ENCODE peak calls at places on chromosomes 4 and X, in nine cellular contexts. One of them, this sample, is unnamed.

GRCh38 chrX:48721916-48722315 is 25.4 kb downstream of the SUV39H1 start:
- DNase-seq in RWPE2: no peak
- DNase-seq in GM13976: no peak
- DNase-seq in psoas muscle: no peak
- DNase-seq in adrenal gland: no peak
- DNase-seq in tibial nerve: no peak
- DNase-seq in progenitor cell of endocrine pancreas: no peak
- DNase-seq in OCI-LY7: no peak
- DNase-seq in GM12864: no peak
- DNase-seq in this sample: no peak

GRCh38 chr4:2811830-2812599 is 19.1 kb downstream of the SH3BP2 start:
- DNase-seq in RWPE2: no peak
- DNase-seq in GM13976: peak
- DNase-seq in psoas muscle: peak
- DNase-seq in adrenal gland: peak
- DNase-seq in tibial nerve: peak
- DNase-seq in progenitor cell of endocrine pancreas: no peak
- DNase-seq in OCI-LY7: peak
- DNase-seq in GM12864: no peak
- DNase-seq in this sample: no peak

GRCh38 chr4:620851-621261 is 4.5 kb upstream of the PDE6B start:
- DNase-seq in RWPE2: peak
- DNase-seq in GM13976: no peak
- DNase-seq in psoas muscle: no peak
- DNase-seq in adrenal gland: no peak
- DNase-seq in tibial nerve: no peak
- DNase-seq in progenitor cell of endocrine pancreas: no peak
- DNase-seq in OCI-LY7: no peak
- DNase-seq in GM12864: no peak
- DNase-seq in this sample: no peak

GRCh38 chr4:7781361-7781760 is 158.3 kb downstream of the AFAP1 start:
- DNase-seq in RWPE2: peak
- DNase-seq in GM13976: no peak
- DNase-seq in psoas muscle: no peak
- DNase-seq in adrenal gland: peak
- DNase-seq in tibial nerve: no peak
- DNase-seq in progenitor cell of endocrine pancreas: no peak
- DNase-seq in OCI-LY7: no peak
- DNase-seq in GM12864: no peak
- DNase-seq in this sample: no peak

GRCh38 chr4:154329939-154330338 is 161.7 kb downstream of the DCHS2 start:
- DNase-seq in RWPE2: no peak
- DNase-seq in GM13976: no peak
- DNase-seq in psoas muscle: peak
- DNase-seq in adrenal gland: no peak
- DNase-seq in tibial nerve: no peak
- DNase-seq in progenitor cell of endocrine pancreas: no peak
- DNase-seq in OCI-LY7: no peak
- DNase-seq in GM12864: no peak
- DNase-seq in this sample: no peak

GRCh38 chr4:80189956-80190671 is 7.2 kb upstream of the PRDM8 start:
- DNase-seq in RWPE2: no peak
- DNase-seq in GM13976: no peak
- DNase-seq in psoas muscle: peak
- DNase-seq in adrenal gland: no peak
- DNase-seq in tibial nerve: no peak
- DNase-seq in progenitor cell of endocrine pancreas: no peak
- DNase-seq in OCI-LY7: no peak
- DNase-seq in GM12864: no peak
- DNase-seq in this sample: no peak

GRCh38 chr4:94763005-94763404 is 5.2 kb downstream of the BMPR1B start:
- DNase-seq in RWPE2: no peak
- DNase-seq in GM13976: no peak
- DNase-seq in psoas muscle: no peak
- DNase-seq in adrenal gland: no peak
- DNase-seq in tibial nerve: no peak
- DNase-seq in progenitor cell of endocrine pancreas: no peak
- DNase-seq in OCI-LY7: no peak
- DNase-seq in GM12864: no peak
- DNase-seq in this sample: no peak

GRCh38 chr4:119337010-119337409 is 15.1 kb upstream of the FABP2 start:
- DNase-seq in RWPE2: no peak
- DNase-seq in GM13976: no peak
- DNase-seq in psoas muscle: no peak
- DNase-seq in adrenal gland: no peak
- DNase-seq in tibial nerve: no peak
- DNase-seq in progenitor cell of endocrine pancreas: no peak
- DNase-seq in OCI-LY7: no peak
- DNase-seq in GM12864: no peak
- DNase-seq in this sample: no peak

GRCh38 chr4:67593741-67594175 is 35.2 kb downstream of the STAP1 start:
- DNase-seq in RWPE2: no peak
- DNase-seq in GM13976: no peak
- DNase-seq in psoas muscle: no peak
- DNase-seq in adrenal gland: no peak
- DNase-seq in tibial nerve: no peak
- DNase-seq in progenitor cell of endocrine pancreas: no peak
- DNase-seq in OCI-LY7: no peak
- DNase-seq in GM12864: no peak
- DNase-seq in this sample: no peak

GRCh38 chrX:49991718-49992117 is 69.3 kb downstream of the CLCN5 start:
- DNase-seq in RWPE2: no peak
- DNase-seq in GM13976: no peak
- DNase-seq in psoas muscle: no peak
- DNase-seq in adrenal gland: no peak
- DNase-seq in tibial nerve: no peak
- DNase-seq in progenitor cell of endocrine pancreas: no peak
- DNase-seq in OCI-LY7: no peak
- DNase-seq in GM12864: no peak
- DNase-seq in this sample: no peak

GRCh38 chr4:90099795-90100194 is 27.4 kb upstream of the CCSER1 start:
- DNase-seq in RWPE2: no peak
- DNase-seq in GM13976: no peak
- DNase-seq in psoas muscle: no peak
- DNase-seq in adrenal gland: peak
- DNase-seq in tibial nerve: no peak
- DNase-seq in progenitor cell of endocrine pancreas: no peak
- DNase-seq in OCI-LY7: no peak
- DNase-seq in GM12864: no peak
- DNase-seq in this sample: no peak

GRCh38 chr4:144518181-144518895 is 127.6 kb upstream of the HHIP start:
- DNase-seq in RWPE2: no peak
- DNase-seq in GM13976: no peak
- DNase-seq in psoas muscle: no peak
- DNase-seq in adrenal gland: peak
- DNase-seq in tibial nerve: no peak
- DNase-seq in progenitor cell of endocrine pancreas: no peak
- DNase-seq in OCI-LY7: no peak
- DNase-seq in GM12864: no peak
- DNase-seq in this sample: no peak

GRCh38 chr4:52751349-52751911 is at the start of gene ERVMER34-1:
- DNase-seq in RWPE2: peak
- DNase-seq in GM13976: peak
- DNase-seq in psoas muscle: peak
- DNase-seq in adrenal gland: peak
- DNase-seq in tibial nerve: peak
- DNase-seq in progenitor cell of endocrine pancreas: peak
- DNase-seq in OCI-LY7: no peak
- DNase-seq in GM12864: no peak
- DNase-seq in this sample: peak

GRCh38 chr4:7020290-7020689 is 22.9 kb upstream of the TADA2B start:
- DNase-seq in RWPE2: no peak
- DNase-seq in GM13976: no peak
- DNase-seq in psoas muscle: no peak
- DNase-seq in adrenal gland: peak
- DNase-seq in tibial nerve: no peak
- DNase-seq in progenitor cell of endocrine pancreas: no peak
- DNase-seq in OCI-LY7: no peak
- DNase-seq in GM12864: no peak
- DNase-seq in this sample: no peak

GRCh38 chrX:111888600-111888999 is 12.6 kb downstream of the TRPC5OS start:
- DNase-seq in RWPE2: no peak
- DNase-seq in GM13976: no peak
- DNase-seq in psoas muscle: no peak
- DNase-seq in adrenal gland: no peak
- DNase-seq in tibial nerve: no peak
- DNase-seq in progenitor cell of endocrine pancreas: no peak
- DNase-seq in OCI-LY7: no peak
- DNase-seq in GM12864: no peak
- DNase-seq in this sample: no peak

GRCh38 chrX:130171446-130172126 is at the start of gene RAB33A:
- DNase-seq in RWPE2: no peak
- DNase-seq in GM13976: peak
- DNase-seq in psoas muscle: no peak
- DNase-seq in adrenal gland: no peak
- DNase-seq in tibial nerve: no peak
- DNase-seq in progenitor cell of endocrine pancreas: no peak
- DNase-seq in OCI-LY7: no peak
- DNase-seq in GM12864: no peak
- DNase-seq in this sample: no peak

GRCh38 chrX:40012039-40012799 is 85.5 kb downstream of the BCOR start:
- DNase-seq in RWPE2: no peak
- DNase-seq in GM13976: peak
- DNase-seq in psoas muscle: peak
- DNase-seq in adrenal gland: peak
- DNase-seq in tibial nerve: peak
- DNase-seq in progenitor cell of endocrine pancreas: no peak
- DNase-seq in OCI-LY7: no peak
- DNase-seq in GM12864: no peak
- DNase-seq in this sample: no peak

GRCh38 chr4:145177906-145178538 is 2.4 kb downstream of the OTUD4 start:
- DNase-seq in RWPE2: no peak
- DNase-seq in GM13976: no peak
- DNase-seq in psoas muscle: no peak
- DNase-seq in adrenal gland: peak
- DNase-seq in tibial nerve: peak
- DNase-seq in progenitor cell of endocrine pancreas: no peak
- DNase-seq in OCI-LY7: peak
- DNase-seq in GM12864: no peak
- DNase-seq in this sample: no peak

GRCh38 chr4:102319594-102319993 is 25.7 kb downstream of the SLC39A8 start:
- DNase-seq in RWPE2: no peak
- DNase-seq in GM13976: no peak
- DNase-seq in psoas muscle: no peak
- DNase-seq in adrenal gland: no peak
- DNase-seq in tibial nerve: no peak
- DNase-seq in progenitor cell of endocrine pancreas: no peak
- DNase-seq in OCI-LY7: no peak
- DNase-seq in GM12864: no peak
- DNase-seq in this sample: no peak

GRCh38 chrX:10414106-10414824 is 206.1 kb downstream of the MID1 start:
- DNase-seq in RWPE2: no peak
- DNase-seq in GM13976: no peak
- DNase-seq in psoas muscle: no peak
- DNase-seq in adrenal gland: no peak
- DNase-seq in tibial nerve: no peak
- DNase-seq in progenitor cell of endocrine pancreas: no peak
- DNase-seq in OCI-LY7: no peak
- DNase-seq in GM12864: no peak
- DNase-seq in this sample: no peak

GRCh38 chrX:21933077-21933476 is 7.4 kb upstream of the SMS start:
- DNase-seq in RWPE2: no peak
- DNase-seq in GM13976: no peak
- DNase-seq in psoas muscle: no peak
- DNase-seq in adrenal gland: peak
- DNase-seq in tibial nerve: no peak
- DNase-seq in progenitor cell of endocrine pancreas: no peak
- DNase-seq in OCI-LY7: no peak
- DNase-seq in GM12864: no peak
- DNase-seq in this sample: no peak
- TF ChIP-seq CTCF in RWPE2: no peak
- TF ChIP-seq CTCF in GM13976: no peak
- TF ChIP-seq CTCF in psoas muscle: no peak
- TF ChIP-seq CTCF in adrenal gland: no peak
- TF ChIP-seq CTCF in tibial nerve: no peak
- TF ChIP-seq CTCF in progenitor cell of endocrine pancreas: no peak
- TF ChIP-seq CTCF in OCI-LY7: peak
- TF ChIP-seq CTCF in GM12864: no peak
- TF ChIP-seq CTCF in this sample: no peak

GRCh38 chrX:152817082-152817744 is 13.3 kb downstream of the CETN2 start:
- DNase-seq in RWPE2: no peak
- DNase-seq in GM13976: no peak
- DNase-seq in psoas muscle: no peak
- DNase-seq in adrenal gland: peak
- DNase-seq in tibial nerve: no peak
- DNase-seq in progenitor cell of endocrine pancreas: no peak
- DNase-seq in OCI-LY7: peak
- DNase-seq in GM12864: no peak
- DNase-seq in this sample: no peak
- TF ChIP-seq CTCF in RWPE2: peak
- TF ChIP-seq CTCF in GM13976: peak
- TF ChIP-seq CTCF in psoas muscle: peak
- TF ChIP-seq CTCF in adrenal gland: peak
- TF ChIP-seq CTCF in tibial nerve: peak
- TF ChIP-seq CTCF in progenitor cell of endocrine pancreas: peak
- TF ChIP-seq CTCF in OCI-LY7: peak
- TF ChIP-seq CTCF in GM12864: peak
- TF ChIP-seq CTCF in this sample: no peak

DNA sequence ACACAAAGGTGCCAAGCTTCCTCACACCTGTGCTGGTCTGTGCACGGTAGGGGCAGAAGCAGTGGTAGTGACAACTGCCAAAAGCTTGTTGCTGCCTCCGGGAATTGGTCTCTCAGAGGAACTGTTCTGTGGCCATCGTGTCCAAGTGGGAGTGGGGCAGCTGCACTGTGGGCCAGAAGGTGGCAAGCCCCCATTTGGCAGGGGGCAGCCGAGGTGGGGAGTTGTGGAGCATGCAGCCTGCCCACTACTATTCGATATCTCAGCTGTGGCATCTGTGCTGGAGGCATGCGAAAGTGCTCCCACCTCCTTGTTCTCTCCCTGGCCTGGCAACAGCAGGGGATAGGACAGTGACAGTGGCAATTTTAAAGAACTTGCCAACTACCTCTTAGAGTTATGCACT is 192.8 kb downstream of the TBX22 start:
- DNase-seq in RWPE2: no peak
- DNase-seq in GM13976: no peak
- DNase-seq in psoas muscle: no peak
- DNase-seq in adrenal gland: no peak
- DNase-seq in tibial nerve: no peak
- DNase-seq in progenitor cell of endocrine pancreas: no peak
- DNase-seq in OCI-LY7: no peak
- DNase-seq in GM12864: no peak
- DNase-seq in this sample: no peak
- TF ChIP-seq CTCF in RWPE2: no peak
- TF ChIP-seq CTCF in GM13976: no peak
- TF ChIP-seq CTCF in psoas muscle: no peak
- TF ChIP-seq CTCF in adrenal gland: no peak
- TF ChIP-seq CTCF in tibial nerve: no peak
- TF ChIP-seq CTCF in progenitor cell of endocrine pancreas: no peak
- TF ChIP-seq CTCF in OCI-LY7: no peak
- TF ChIP-seq CTCF in GM12864: no peak
- TF ChIP-seq CTCF in this sample: no peak

DNA sequence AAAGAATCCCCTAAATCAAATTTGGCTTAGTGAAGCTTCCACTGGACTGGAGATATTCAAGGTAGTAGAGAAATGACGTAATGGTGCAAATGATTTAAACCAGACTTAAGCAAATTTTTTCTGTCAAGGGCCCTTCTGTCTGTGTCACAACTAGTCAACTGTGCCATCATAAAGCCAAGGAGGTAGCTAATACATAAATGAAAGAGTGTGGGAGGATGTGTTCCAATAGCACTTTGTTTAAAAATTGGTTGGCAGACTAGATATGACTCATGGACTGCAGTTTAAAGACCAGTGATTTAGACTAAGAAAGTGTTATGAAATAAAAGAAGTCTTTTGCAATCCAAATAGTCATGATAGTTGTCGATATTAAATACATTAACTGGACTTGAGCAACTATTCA is 24.3 kb upstream of the TEX13C start:
- DNase-seq in RWPE2: no peak
- DNase-seq in GM13976: no peak
- DNase-seq in psoas muscle: no peak
- DNase-seq in adrenal gland: no peak
- DNase-seq in tibial nerve: no peak
- DNase-seq in progenitor cell of endocrine pancreas: no peak
- DNase-seq in OCI-LY7: no peak
- DNase-seq in GM12864: no peak
- DNase-seq in this sample: no peak
- TF ChIP-seq CTCF in RWPE2: no peak
- TF ChIP-seq CTCF in GM13976: no peak
- TF ChIP-seq CTCF in psoas muscle: no peak
- TF ChIP-seq CTCF in adrenal gland: no peak
- TF ChIP-seq CTCF in tibial nerve: no peak
- TF ChIP-seq CTCF in progenitor cell of endocrine pancreas: no peak
- TF ChIP-seq CTCF in OCI-LY7: no peak
- TF ChIP-seq CTCF in GM12864: no peak
- TF ChIP-seq CTCF in this sample: no peak

This sample was measured in omental fat pad.